ENCODE peak calls at places on chromosome 2, in ten cellular contexts. F is activated T-helper 9 cell treated with anti-CD3 and anti-CD28 coated beads, Interleukin-2, amount 50 U/mL, for 16 hours; I is ACHN; M is T-helper 1 cell; Z is heart left ventricle; S is RCC 7860; C is iris pigment epithelial cell; B is glutamatergic neuron; G is amniotic stem cell; P is activated CD4-positive, alpha-beta T cell treated with anti-CD3 and anti-CD28 coated beads for 4 hours. K is an unnamed sample.

GRCh38 chr2:25877431-25878360 is 591 bp downstream of the ASXL2 start:
- DNase-seq in F (peak), P (peak), B (peak), C (peak), M (peak), Z (peak), S (peak), I (peak), G (peak), K (no peak)

GRCh38 chr2:212145111-212145510 is 393.5 kb downstream of the ERBB4 start:
- DNase-seq in I (no peak), P (no peak), S (no peak), G (no peak), M (no peak), Z (no peak), F (no peak), C (peak), B (no peak), K (no peak)

GRCh38 chr2:37349376-37349775 is 4.9 kb downstream of the QPCT start:
- DNase-seq in B (no peak), P (no peak), S (no peak), G (no peak), F (no peak), I (no peak), C (no peak), Z (no peak), M (no peak), K (no peak)

GRCh38 chr2:237159006-237159897 is 73.6 kb downstream of the COPS8 start:
- DNase-seq in S (no peak), B (no peak), C (no peak), I (no peak), F (no peak), Z (no peak), P (no peak), G (no peak), M (no peak), K (no peak)

GRCh38 chr2:102042196-102043041 is 50.7 kb downstream of the IL1R2 start:
- DNase-seq in Z (no peak), S (no peak), B (no peak), P (no peak), C (no peak), I (no peak), F (no peak), M (no peak), G (no peak), K (no peak)

GRCh38 chr2:23670245-23670592 is 256.7 kb downstream of the ATAD2B start:
- DNase-seq in P (no peak), S (no peak), G (no peak), B (no peak), M (no peak), F (no peak), Z (no peak), C (no peak), I (no peak), K (no peak)

GRCh38 chr2:28360742-28361293 is 31.8 kb upstream of the FOSL2 start:
- DNase-seq in B (no peak), G (no peak), Z (peak), P (no peak), S (peak), C (peak), M (no peak), F (no peak), I (peak), K (no peak)

GRCh38 chr2:159614534-159615186 is 1.7 kb downstream of the BAZ2B start:
- DNase-seq in F (no peak), B (no peak), M (no peak), P (no peak), G (no peak), C (no peak), S (no peak), I (peak), Z (no peak), K (no peak)

GRCh38 chr2:72035518-72036172 is 112.0 kb downstream of the CYP26B1 start:
- DNase-seq in I (no peak), C (peak), S (no peak), B (no peak), F (no peak), G (no peak), P (no peak), Z (no peak), M (no peak), K (no peak)

GRCh38 chr2:26687785-26688184 is 4.7 kb upstream of the KCNK3 start:
- DNase-seq in S (no peak), B (no peak), Z (peak), M (no peak), G (no peak), F (no peak), P (no peak), I (no peak), C (no peak), K (no peak)

GRCh38 chr2:111219285-111219684 is 98.6 kb downstream of the BCL2L11 start:
- DNase-seq in S (no peak), Z (no peak), P (no peak), C (peak), G (no peak), B (peak), F (no peak), M (no peak), I (no peak), K (peak)

GRCh38 chr2:173452436-173452835 is 97.8 kb downstream of the CDCA7 start:
- DNase-seq in F (no peak), S (no peak), I (no peak), G (no peak), Z (no peak), C (no peak), P (no peak), B (no peak), M (no peak), K (no peak)

GRCh38 chr2:224973112-224974016 is 68.9 kb downstream of the DOCK10 start:
- DNase-seq in S (peak), G (no peak), M (no peak), C (no peak), B (no peak), F (no peak), P (peak), Z (no peak), I (peak), K (no peak)

GRCh38 chr2:154655499-154655898 is 43.0 kb upstream of the KCNJ3 start:
- DNase-seq in Z (no peak), G (no peak), S (no peak), C (no peak), M (no peak), F (no peak), B (no peak), P (no peak), I (no peak), K (no peak)

GRCh38 chr2:235675678-235676535 is 182.1 kb downstream of the AGAP1 start:
- DNase-seq in S (peak), B (peak), I (peak), F (no peak), C (peak), G (no peak), M (no peak), P (no peak), Z (no peak), K (no peak)

GRCh38 chr2:190579945-190580866 is 45.7 kb upstream of the NEMP2 start:
- DNase-seq in M (no peak), P (no peak), S (no peak), B (no peak), F (no peak), I (no peak), Z (no peak), G (no peak), C (no peak), K (no peak)

GRCh38 chr2:187299122-187299906 is 148.7 kb downstream of the CALCRL start:
- DNase-seq in S (peak), C (peak), G (no peak), B (no peak), F (no peak), M (no peak), Z (no peak), P (no peak), I (peak), K (no peak)

GRCh38 chr2:36489296-36489695 is 108.7 kb downstream of the FEZ2 start:
- DNase-seq in S (peak), P (no peak), M (no peak), I (peak), Z (no peak), C (peak), G (peak), B (no peak), F (no peak), K (no peak)

GRCh38 chr2:135798762-135799161 is 38.2 kb downstream of the LCT start:
- DNase-seq in Z (no peak), C (peak), S (no peak), F (no peak), P (no peak), G (no peak), M (no peak), B (no peak), I (no peak), K (no peak)

GRCh38 chr2:198100323-198100722 is 295.9 kb downstream of the PLCL1 start:
- DNase-seq in B (no peak), G (no peak), C (no peak), P (no peak), F (no peak), I (no peak), S (no peak), Z (no peak), M (no peak), K (no peak)

GRCh38 chr2:17628349-17629261 is 88.1 kb downstream of the VSNL1 start:
- DNase-seq in C (peak), Z (no peak), S (no peak), M (no peak), G (no peak), P (no peak), F (no peak), B (no peak), I (no peak), K (no peak)

GRCh38 chr2:231411871-231412615 is 16.5 kb downstream of the B3GNT7 start:
- DNase-seq in G (peak), I (peak), S (peak), F (peak), B (peak), C (peak), Z (peak), P (peak), M (no peak), K (peak)

GRCh38 chr2:96146151-96146880 is 1.1 kb upstream of the DUSP2 start:
- DNase-seq in I (no peak), P (peak), F (peak), M (peak), C (no peak), S (no peak), B (no peak), Z (peak), G (no peak), K (peak)

GRCh38 chr2:58870704-58871103 is 629.6 kb upstream of the FANCL start:
- DNase-seq in B (no peak), C (no peak), S (no peak), M (no peak), I (peak), P (no peak), Z (no peak), G (no peak), F (no peak), K (no peak)

GRCh38 chr2:19648583-19648982 is 253.2 kb downstream of the TTC32 start:
- DNase-seq in C (peak), G (peak), S (peak), F (no peak), P (no peak), I (no peak), B (no peak), Z (peak), M (no peak), K (no peak)

GRCh38 chr2:96507957-96508520 is 2.9 kb upstream of the NEURL3 start:
- DNase-seq in Z (peak), B (peak), P (peak), F (peak), I (peak), C (peak), G (no peak), M (peak), S (peak), K (peak)

GRCh38 chr2:152481881-152482280 is 146.9 kb downstream of the FMNL2 start:
- DNase-seq in B (no peak), F (no peak), M (no peak), Z (no peak), S (no peak), G (no peak), I (no peak), C (no peak), P (no peak), K (no peak)

GRCh38 chr2:7023542-7023941 is 106.3 kb downstream of the RNF144A start:
- DNase-seq in M (no peak), G (no peak), S (no peak), I (no peak), B (no peak), P (no peak), Z (peak), C (peak), F (no peak), K (no peak)

K was measured in activated B cell treated with CpG ODN at 0.5 μM for 24 hours.